ENCODE peak calls at places on chromosomes 5 and 9, in four cellular contexts. B, A, O and M are unnamed samples.

GRCh38 chr5:180137401-180138213 is 66.0 kb upstream of the RNF130 start:
- DNase-seq in B (no peak), O (no peak), A (no peak), M (no peak)

GRCh38 chr9:122941560-122942234 is 877 bp downstream of the RABGAP1 start:
- DNase-seq in A (peak), B (no peak), O (peak), M (no peak)

GRCh38 chr9:79757906-79758669 is 186.3 kb downstream of the TLE4 start:
- DNase-seq in B (no peak), A (peak), O (peak), M (no peak)

GRCh38 chr9:32351845-32352244 is 32.6 kb upstream of the ACO1 start:
- DNase-seq in B (no peak), O (peak), A (no peak), M (no peak)

GRCh38 chr5:14265574-14265973 is 122.4 kb downstream of the TRIO start:
- DNase-seq in A (peak), B (no peak), O (peak), M (no peak)

GRCh38 chr9:121700831-121701419 is 49.5 kb downstream of the DAB2IP start:
- DNase-seq in B (no peak), O (no peak), A (no peak), M (no peak)

GRCh38 chr5:98588225-98588624 is 185.2 kb upstream of the RGMB start:
- DNase-seq in A (no peak), O (no peak), B (no peak), M (no peak)

GRCh38 chr5:77518304-77518703 is 26.2 kb upstream of the WDR41 start:
- DNase-seq in A (peak), B (no peak), O (peak), M (no peak)

GRCh38 chr5:153699035-153699434 is 208.6 kb downstream of the GRIA1 start:
- DNase-seq in A (no peak), B (no peak), O (no peak), M (no peak)

GRCh38 chr5:77171141-77171910 is 39.2 kb upstream of the PDE8B start:
- DNase-seq in O (no peak), A (no peak), B (no peak), M (no peak)

GRCh38 chr5:157870837-157871834 is 12.2 kb upstream of the CLINT1 start:
- DNase-seq in A (peak), B (no peak), O (peak), M (peak)

GRCh38 chr9:86217076-86217475 is 42.4 kb downstream of the C9orf153 start:
- DNase-seq in A (no peak), B (no peak), O (no peak), M (no peak)

GRCh38 chr5:165565921-165566320 is 2060.5 kb downstream of the MAT2B start:
- DNase-seq in B (no peak), A (no peak), O (no peak), M (no peak)

DNA sequence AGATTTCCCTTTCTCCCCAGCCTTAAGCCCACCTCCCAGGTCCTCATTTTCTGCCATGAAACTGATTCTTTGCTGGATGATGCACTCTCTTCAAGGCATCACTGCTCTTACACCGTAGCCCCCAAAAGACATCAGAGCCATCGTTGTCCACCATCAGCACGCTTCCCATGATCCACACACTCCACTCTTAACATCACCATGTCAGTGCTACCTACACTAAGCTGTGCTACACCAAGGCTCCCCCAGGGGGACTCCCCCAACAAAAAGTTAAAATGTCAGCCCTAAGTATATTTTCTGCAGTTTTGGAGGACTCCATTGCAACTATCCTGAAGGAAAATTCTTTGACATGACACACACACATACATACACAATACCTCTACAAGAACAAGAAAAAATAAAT is 34.1 kb upstream of the KIF2A start:
- DNase-seq in A (no peak), B (no peak), O (no peak), M (no peak)
- TF ChIP-seq CTCF in A (no peak), B (no peak), O (no peak), M (no peak)

DNA sequence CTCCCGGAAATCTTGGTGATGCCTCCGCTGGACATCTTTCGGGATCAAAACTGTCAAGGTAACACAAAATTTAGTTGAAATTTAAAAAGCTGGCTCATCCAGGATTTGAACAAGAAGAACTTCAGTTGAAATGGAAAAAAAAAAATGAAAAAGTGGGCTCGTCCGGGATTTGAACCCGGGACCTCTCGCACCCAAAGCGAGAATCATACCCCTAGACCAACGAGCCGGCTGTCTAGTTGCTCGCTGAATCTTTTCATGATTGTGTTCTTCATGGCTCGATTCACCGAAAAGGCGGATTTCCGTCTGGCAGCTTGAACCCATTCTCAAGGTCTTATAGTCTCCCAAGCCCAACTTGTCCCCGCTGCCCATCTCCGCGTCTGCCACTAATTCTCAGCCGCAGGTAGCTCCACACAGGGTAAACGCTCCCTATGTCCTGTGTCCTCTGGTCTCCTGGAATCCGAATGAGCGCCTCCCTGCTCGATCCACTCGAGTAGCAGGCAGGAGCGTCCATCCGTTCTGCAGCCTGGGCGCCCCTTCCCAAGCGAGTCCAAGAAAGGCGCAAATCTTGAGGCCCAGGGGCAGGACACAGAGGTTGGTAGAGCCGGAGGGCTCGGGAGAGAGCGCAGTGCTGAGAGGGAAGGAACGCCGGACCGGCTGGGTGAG is 16.2 kb downstream of the TRIM7 start:
- DNase-seq in O (peak), A (peak), B (peak), M (no peak)
- TF ChIP-seq CTCF in O (no peak), A (peak), B (no peak), M (no peak)

GRCh38 chr5:177377851-177378776 is 6.1 kb upstream of the SLC34A1 start:
- DNase-seq in A (no peak), O (no peak), B (no peak), M (no peak)
- TF ChIP-seq CTCF in A (no peak), O (no peak), B (no peak), M (no peak)

DNA sequence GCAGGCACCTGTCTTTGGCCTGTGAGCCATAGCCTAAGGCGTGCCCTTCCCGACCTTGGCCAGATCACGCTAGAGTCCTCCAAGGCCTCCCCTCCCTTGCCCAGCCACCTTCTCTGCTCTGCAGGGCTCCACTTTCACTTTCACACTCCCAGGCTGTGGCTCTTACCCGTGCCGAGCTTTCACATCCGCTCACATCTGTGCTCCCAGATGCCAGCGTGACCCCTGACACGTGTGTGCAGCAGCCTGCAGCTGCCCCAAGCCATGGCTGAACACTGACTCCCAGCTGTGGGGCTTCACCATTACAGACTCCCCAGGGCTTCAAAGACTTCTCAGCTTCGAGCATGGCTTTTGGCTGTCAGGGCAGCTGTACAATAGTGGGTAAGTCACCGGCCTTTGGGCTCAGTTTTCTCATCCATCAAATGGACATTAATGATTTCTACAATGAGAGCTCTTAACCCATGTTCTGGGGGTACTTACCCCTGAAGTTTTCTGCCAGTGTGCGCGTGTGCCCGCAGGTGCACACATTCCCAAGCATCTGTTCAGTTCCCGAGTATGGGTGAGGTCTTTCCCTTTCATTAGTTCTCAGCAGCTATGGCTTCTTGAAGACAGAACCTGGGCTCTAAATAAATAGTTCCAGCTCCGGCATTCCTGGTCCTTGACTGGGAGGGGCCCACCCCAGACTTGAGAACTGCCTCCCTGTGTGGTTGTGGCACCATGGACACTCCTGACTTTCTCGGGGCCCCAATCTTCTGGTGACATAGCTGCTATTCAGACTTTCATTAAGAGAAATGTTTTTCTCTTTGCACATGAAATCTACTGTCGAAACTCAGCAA is 118.6 kb downstream of the RGS3 start:
- DNase-seq in A (peak), O (peak), B (peak), M (peak)
- TF ChIP-seq CTCF in A (no peak), O (peak), B (no peak), M (peak)

GRCh38 chr9:125789196-125789595 is 42.0 kb downstream of the PBX3 start:
- DNase-seq in B (no peak), A (no peak), O (no peak), M (no peak)
- TF ChIP-seq CTCF in B (no peak), A (no peak), O (no peak), M (peak)

DNA sequence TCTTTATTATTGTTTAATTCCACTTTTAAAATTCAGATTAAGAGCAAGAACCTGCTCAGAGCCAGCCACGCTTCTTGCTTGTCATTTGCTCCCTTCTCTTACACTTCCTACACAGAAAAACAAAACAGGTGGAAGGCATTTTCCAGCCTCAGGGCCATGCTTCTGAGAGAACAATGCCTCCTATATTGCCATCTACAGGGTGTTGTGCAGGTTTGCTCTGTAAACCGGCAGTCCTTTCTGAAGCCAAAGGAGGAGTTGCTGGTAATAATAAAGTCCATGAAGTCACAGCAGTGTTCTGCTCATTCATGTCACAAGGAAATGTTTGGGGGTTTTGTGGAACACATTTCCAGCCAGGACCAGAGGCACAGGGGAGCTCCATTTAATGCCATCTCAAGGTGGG is 16.1 kb upstream of the PRLR start:
- DNase-seq in A (no peak), B (no peak), O (no peak), M (no peak)
- TF ChIP-seq CTCF in A (no peak), B (no peak), O (no peak), M (no peak)

GRCh38 chr5:150211156-150212030 is 21.5 kb downstream of the SLC6A7 start:
- DNase-seq in O (no peak), A (no peak), B (no peak), M (no peak)

GRCh38 chr5:150213530-150213929 is 23.7 kb downstream of the SLC6A7 start:
- DNase-seq in B (peak), A (peak), O (peak), M (no peak)

GRCh38 chr5:150217041-150217440 is 27.2 kb downstream of the SLC6A7 start:
- DNase-seq in B (peak), A (no peak), O (no peak), M (no peak)

GRCh38 chr5:150215978-150216944 is 26.4 kb downstream of the SLC6A7 start:
- DNase-seq in A (no peak), B (peak), O (no peak), M (no peak)

GRCh38 chr5:150214289-150214688 is 24.4 kb downstream of the SLC6A7 start:
- DNase-seq in A (no peak), O (peak), B (peak), M (no peak)
- TF ChIP-seq CTCF in A (peak), O (peak), B (no peak), M (peak)

DNA sequence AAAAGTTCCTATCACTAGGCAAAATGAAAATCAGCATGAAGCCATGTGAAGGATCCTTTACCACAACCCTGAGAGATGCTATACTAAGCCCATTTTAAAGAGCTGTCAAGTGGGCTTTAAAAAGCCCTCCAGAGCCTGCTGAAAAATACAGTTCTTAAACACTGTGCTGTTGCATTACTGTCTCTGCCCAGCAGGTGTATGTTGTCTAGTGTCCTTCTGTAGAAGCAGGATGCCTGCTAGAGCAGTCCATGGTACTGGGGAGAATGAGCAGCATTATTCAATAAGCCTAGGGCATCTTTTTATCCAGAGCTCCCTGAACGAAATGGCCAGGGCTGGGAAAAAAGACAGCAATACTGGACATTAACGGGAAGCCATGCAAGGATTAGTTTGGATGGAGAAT is 126.2 kb upstream of the PLCXD3 start:
- DNase-seq in O (peak), B (no peak), A (peak), M (peak)
- TF ChIP-seq CTCF in O (peak), B (no peak), A (peak), M (peak)

GRCh38 chr5:141997358-141998006 is 15.3 kb downstream of the GNPDA1 start:
- DNase-seq in B (no peak), O (no peak), A (no peak), M (no peak)

GRCh38 chr5:142003266-142003800 is 9.5 kb downstream of the GNPDA1 start:
- DNase-seq in B (no peak), A (no peak), O (no peak), M (no peak)

GRCh38 chr5:141995656-141996055 is 17.2 kb downstream of the GNPDA1 start:
- DNase-seq in A (no peak), B (no peak), O (no peak), M (no peak)

GRCh38 chr5:142000176-142000575 is 12.7 kb downstream of the GNPDA1 start:
- DNase-seq in B (no peak), A (no peak), O (no peak), M (no peak)

GRCh38 chr5:142000709-142001484 is 11.9 kb downstream of the GNPDA1 start:
- DNase-seq in B (no peak), A (peak), O (peak), M (no peak)
- TF ChIP-seq CTCF in B (no peak), A (peak), O (peak), M (peak)

DNA sequence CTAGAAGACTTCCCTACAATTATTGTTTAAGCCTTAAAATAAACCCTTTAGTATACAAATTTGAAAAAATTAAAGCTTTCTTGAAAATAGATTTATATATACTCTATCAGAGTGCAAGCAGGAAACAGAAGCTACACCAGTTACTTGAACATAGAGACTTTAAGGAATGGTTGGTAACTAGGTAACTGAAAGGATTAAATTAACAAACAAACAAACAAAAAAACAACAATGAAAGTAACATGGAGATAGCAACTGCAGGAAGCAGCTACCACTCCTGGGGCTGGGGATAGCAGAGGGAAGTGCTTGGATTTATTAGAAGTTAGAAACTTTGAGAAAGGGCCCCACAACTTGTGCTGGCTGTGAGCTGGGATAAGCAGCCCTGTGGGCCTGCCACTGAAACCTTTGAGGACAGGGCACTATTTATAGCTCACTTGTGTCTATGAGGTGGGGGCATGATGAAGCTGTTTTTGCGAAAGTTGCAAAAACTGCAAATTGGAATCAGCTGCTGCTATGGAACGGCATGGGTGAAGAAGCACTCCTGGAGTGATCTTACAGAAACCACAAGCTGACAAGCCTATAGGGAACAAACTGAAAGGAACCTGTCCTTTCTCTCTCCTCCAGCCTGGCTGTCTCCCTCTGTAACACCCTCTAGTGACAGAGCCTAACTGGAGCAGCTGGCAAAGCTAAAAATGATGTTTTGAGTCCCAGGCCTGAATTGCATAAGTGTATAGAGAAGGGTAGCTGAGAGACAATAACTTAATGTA is 91.3 kb upstream of the RANBP6 start:
- DNase-seq in B (no peak), A (peak), O (peak), M (peak)
- TF ChIP-seq CTCF in B (peak), A (peak), O (peak), M (peak)